ENCODE peak calls at places on chromosomes 1 and 21, in eight cellular contexts. Q is natural killer cell; P is mammary epithelial cell; O is AG04450; F is GM12864; U is CD8-positive, alpha-beta T cell; L is foreskin fibroblast; V is colonic mucosa. Y is an unnamed sample.

GRCh38 chr1:12124693-12125421 is 41.9 kb upstream of the TNFRSF1B start:
- DNase-seq in P (peak; percentile 41), F (no peak), V (peak; percentile 81), U (peak; percentile 84), Q (peak; percentile 79), O (peak; percentile 46), L (peak; percentile 84), Y (peak; percentile 73)

GRCh38 chr1:61496501-61496900 is 228.4 kb downstream of the TM2D1 start:
- DNase-seq in L (peak; percentile 79), O (no peak), P (peak; percentile 75), U (no peak), Q (no peak), F (no peak), V (no peak), Y (no peak)

GRCh38 chr1:112325504-112325903 is 70.5 kb upstream of the CTTNBP2NL start:
- DNase-seq in U (no peak), L (no peak), P (no peak), V (no peak), Q (no peak), F (no peak), O (no peak), Y (no peak)

GRCh38 chr1:54153548-54154439 is 994 bp upstream of the CDCP2 start:
- DNase-seq in Q (no peak), V (peak; percentile 79), O (peak; percentile 21), U (no peak), F (no peak), L (peak; percentile 85), P (peak; percentile 62), Y (no peak)

GRCh38 chr21:33021667-33022066 is 4.1 kb upstream of the OLIG2 start:
- DNase-seq in F (no peak), P (no peak), O (no peak), U (no peak), L (no peak), Q (no peak), V (no peak), Y (no peak)

GRCh38 chr1:47850451-47850850 is 146.7 kb downstream of the TRABD2B start:
- DNase-seq in L (no peak), Q (no peak), F (no peak), V (no peak), U (no peak), O (no peak), P (no peak), Y (no peak)

GRCh38 chr1:223707270-223708000 is 4.9 kb upstream of the CAPN2 start:
- DNase-seq in P (peak; percentile 98), F (no peak), U (no peak), L (peak; percentile 99), V (peak; percentile 80), Q (no peak), O (peak; percentile 98), Y (no peak)

GRCh38 chr1:235500971-235501540 is 3.2 kb downstream of the B3GALNT2 start:
- DNase-seq in P (peak; percentile 56), O (no peak), F (no peak), Q (no peak), U (no peak), L (peak; percentile 53), V (no peak), Y (no peak)

GRCh38 chr1:28002600-28002999 is 42.8 kb downstream of the XKR8 start:
- DNase-seq in L (no peak), P (no peak), U (no peak), V (no peak), F (no peak), Q (no peak), O (no peak), Y (no peak)

GRCh38 chr1:201138311-201138840 is 11.4 kb upstream of the ASCL5 start:
- DNase-seq in L (no peak), Q (no peak), O (no peak), V (no peak), F (no peak), P (no peak), U (no peak), Y (no peak)

GRCh38 chr1:58545591-58546519 is 671 bp downstream of the OMA1 start:
- DNase-seq in L (peak; percentile 92), V (peak; percentile 77), O (peak; percentile 44), U (peak; percentile 72), F (peak; percentile 36), Q (peak; percentile 71), P (peak; percentile 73), Y (peak; percentile 59)

GRCh38 chr1:77514871-77515776 is 167.3 kb downstream of the ZZZ3 start:
- DNase-seq in U (no peak), O (no peak), L (peak; percentile 83), P (no peak), F (no peak), V (no peak), Q (no peak), Y (no peak)

GRCh38 chr1:41319803-41320711 is 41.2 kb upstream of the FOXO6 start:
- DNase-seq in O (no peak), Q (no peak), F (no peak), L (no peak), V (no peak), U (no peak), P (no peak), Y (no peak)
- TF ChIP-seq CTCF in O (no peak), Q (no peak), F (no peak), L (no peak), V (no peak), U (no peak), P (no peak), Y (no peak)

GRCh38 chr1:9267352-9267686 is 25.4 kb upstream of the SPSB1 start:
- DNase-seq in O (no peak), U (no peak), Q (no peak), F (no peak), V (no peak), L (no peak), P (no peak), Y (no peak)
- TF ChIP-seq CTCF in O (no peak), U (no peak), Q (peak; percentile 59), F (no peak), V (no peak), L (no peak), P (no peak), Y (no peak)

DNA sequence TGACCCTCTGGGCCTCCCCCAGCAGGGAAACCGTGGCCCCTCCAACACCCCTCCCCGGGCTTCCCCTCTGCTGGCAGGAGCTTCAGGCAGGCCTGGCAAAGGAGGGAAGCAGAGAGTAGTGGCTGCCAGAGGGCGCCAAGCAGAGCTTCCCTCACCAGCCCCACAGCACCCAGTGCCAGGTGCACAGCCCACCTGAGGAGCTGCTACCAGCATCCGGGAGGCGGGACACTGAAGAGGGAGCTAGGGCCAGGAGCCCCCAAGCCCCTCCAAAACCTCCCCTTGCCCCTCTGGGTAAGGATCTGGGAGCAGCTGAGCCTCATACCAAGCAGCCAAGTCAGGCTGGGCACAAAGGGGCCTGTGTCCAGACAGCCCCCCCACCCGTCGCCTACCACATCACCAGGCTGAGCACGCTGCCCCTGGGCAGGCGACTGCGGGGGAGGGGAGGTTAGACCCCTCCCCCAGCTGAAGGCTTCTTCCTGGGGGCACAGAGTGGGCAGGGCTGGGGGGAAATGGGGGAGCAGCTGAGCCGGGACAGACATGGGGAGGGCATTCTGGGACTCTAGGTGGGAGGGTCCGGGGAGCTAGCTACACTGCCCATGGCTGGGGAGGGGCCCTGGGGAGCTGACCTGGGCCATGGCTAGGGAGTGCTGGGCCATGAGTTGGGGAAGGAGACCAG is 19.7 kb downstream of the CCDC24 start:
- DNase-seq in P (no peak), F (no peak), V (no peak), L (no peak), O (no peak), U (no peak), Q (no peak), Y (no peak)
- TF ChIP-seq CTCF in P (no peak), F (no peak), V (no peak), L (no peak), O (no peak), U (no peak), Q (no peak), Y (no peak)

GRCh38 chr1:2643414-2644077 is 10.7 kb upstream of the MMEL1 start:
- DNase-seq in Q (no peak), P (no peak), L (no peak), V (no peak), U (no peak), F (no peak), O (no peak), Y (peak; percentile 18)

GRCh38 chr1:2644171-2644570 is 11.4 kb upstream of the MMEL1 start:
- DNase-seq in O (no peak), P (no peak), Q (no peak), V (no peak), L (no peak), F (no peak), U (no peak), Y (no peak)

GRCh38 chr1:2641381-2642130 is 8.7 kb upstream of the MMEL1 start:
- DNase-seq in F (no peak), P (no peak), U (no peak), V (no peak), Q (no peak), L (no peak), O (no peak), Y (peak; percentile 23)

GRCh38 chr1:2642131-2642559 is 9.3 kb upstream of the MMEL1 start:
- DNase-seq in P (no peak), U (no peak), Q (no peak), F (no peak), O (no peak), L (no peak), V (no peak), Y (peak; percentile 17)

GRCh38 chr1:2642560-2643413 is 10.0 kb upstream of the MMEL1 start:
- DNase-seq in L (peak; percentile 96), U (peak; percentile 95), V (peak; percentile 92), P (peak; percentile 77), F (peak; percentile 74), Q (peak; percentile 95), O (peak; percentile 74), Y (peak; percentile 100)
- TF ChIP-seq CTCF in L (no peak), U (no peak), V (no peak), P (no peak), F (no peak), Q (no peak), O (peak; percentile 26), Y (no peak)

DNA sequence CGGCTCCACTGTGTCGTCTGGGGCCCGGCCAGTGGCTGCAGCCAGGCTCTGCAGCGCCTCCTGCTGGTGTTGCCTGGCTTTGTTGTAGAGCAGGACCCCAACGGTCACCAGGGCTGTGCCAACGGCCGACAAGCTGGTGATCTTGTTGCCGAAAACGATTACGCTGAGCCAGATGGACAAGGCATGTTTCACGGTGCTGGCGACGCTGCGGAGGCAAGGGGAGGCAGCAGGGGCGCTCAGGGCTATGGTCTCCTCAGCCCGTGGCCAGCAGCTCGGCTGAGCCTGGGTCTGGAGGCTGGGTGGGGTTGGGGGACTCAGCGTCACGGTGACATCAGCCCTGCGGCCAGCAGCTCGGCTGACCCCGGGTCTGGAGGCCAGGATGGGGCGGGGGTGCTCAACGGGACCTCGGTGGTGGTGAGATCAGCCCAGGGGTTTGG is 7.0 kb upstream of the CDK11B start:
- DNase-seq in Q (peak; percentile 24), U (peak; percentile 47), O (no peak), F (no peak), L (peak; percentile 14), V (no peak), P (no peak), Y (peak; percentile 23)
- TF ChIP-seq CTCF in Q (no peak), U (peak; percentile 30), O (peak; percentile 43), F (peak; percentile 60), L (peak; percentile 34), V (peak; percentile 40), P (peak; percentile 47), Y (peak; percentile 38)